ENCODE peak calls at places on chromosome 4, in four cellular contexts. N is mesenchymal stem cell, Z is HFF-Myc, K is myocyte. A is an unnamed sample.
A peak's percentile ranks its signal among the peaks of the same experiment; 100 is the strongest.

GRCh38 chr4:93334003-93334402 is 494.6 kb upstream of the ATOH1 start:
- DNase-seq in N (no peak), Z (no peak), K (no peak), A (no peak)

GRCh38 chr4:121155893-121156292 is 8.2 kb downstream of the TNIP3 start:
- DNase-seq in N (peak; percentile 85), Z (peak; percentile 69), K (peak; percentile 39), A (no peak)

GRCh38 chr4:54118850-54119589 is 19.1 kb downstream of the GSX2 start:
- DNase-seq in N (peak; percentile 68), Z (no peak), K (no peak), A (no peak)

GRCh38 chr4:75683482-75684155 is 10.4 kb upstream of the G3BP2 start:
- DNase-seq in N (no peak), Z (no peak), K (no peak), A (no peak)

GRCh38 chr4:147492761-147493160 is 11.9 kb downstream of the EDNRA start:
- DNase-seq in N (peak; percentile 94), Z (no peak), K (no peak), A (peak; percentile 22)

GRCh38 chr4:2812600-2812932 is 19.7 kb downstream of the SH3BP2 start:
- DNase-seq in N (no peak), Z (no peak), K (no peak), A (no peak)

GRCh38 chr4:81599646-81600231 is 128.0 kb upstream of the RASGEF1B start:
- DNase-seq in N (no peak), Z (no peak), K (no peak), A (no peak)

GRCh38 chr4:77714514-77714913 is 104.7 kb downstream of the CNOT6L start:
- DNase-seq in N (no peak), Z (no peak), K (no peak), A (no peak)

GRCh38 chr4:167290684-167291083 is 56.4 kb upstream of the SPOCK3 start:
- DNase-seq in N (peak; percentile 14), Z (no peak), K (no peak), A (no peak)

GRCh38 chr4:146246381-146246780 is 32.0 kb downstream of the REELD1 start:
- DNase-seq in N (no peak), Z (no peak), K (no peak), A (no peak)

GRCh38 chr4:7295201-7295916 is 103.0 kb downstream of the SORCS2 start:
- DNase-seq in N (no peak), Z (no peak), K (no peak), A (peak; percentile 67)

GRCh38 chr4:71338846-71339593 is at the start of gene SLC4A4:
- DNase-seq in N (peak; percentile 86), Z (peak; percentile 15), K (peak; percentile 56), A (no peak)

A was measured in heart right ventricle.